ENCODE peak calls at places on chromosomes 3 and 15, in five cellular contexts. X, T, I, J and B are unnamed samples.

GRCh38 chr3:42270561-42270960 is 4.6 kb upstream of the CCK start:
- DNase-seq in I (no peak), X (no peak), J (no peak), T (no peak), B (no peak)

GRCh38 chr3:186965141-186965879 is 35.0 kb downstream of the ST6GAL1 start:
- DNase-seq in I (no peak), X (no peak), J (no peak), T (no peak), B (no peak)

GRCh38 chr3:107421170-107421792 is 44.0 kb downstream of the CCDC54 start:
- DNase-seq in T (peak; percentile 61), I (peak; percentile 37), J (no peak), X (no peak), B (no peak)

GRCh38 chr3:188153949-188154757 is at the start of gene LPP:
- DNase-seq in I (peak; percentile 86), J (peak; percentile 75), X (peak; percentile 87), T (peak; percentile 67), B (peak; percentile 15)

GRCh38 chr15:70185251-70185711 is 87.6 kb upstream of the TLE3 start:
- DNase-seq in X (no peak), I (no peak), T (no peak), J (no peak), B (no peak)

GRCh38 chr3:58585005-58585786 is 8.0 kb upstream of the FAM107A start:
- DNase-seq in X (peak; percentile 50), I (peak; percentile 83), J (peak; percentile 73), T (peak; percentile 69), B (peak; percentile 81)

GRCh38 chr3:38153986-38154608 is 11.2 kb upstream of the OXSR1 start:
- DNase-seq in X (no peak), T (no peak), I (peak; percentile 19), J (no peak), B (no peak)

GRCh38 chr15:100601158-100601557 is 826 bp downstream of the LINS1 start:
- DNase-seq in I (peak; percentile 7), T (peak; percentile 7), J (no peak), X (no peak), B (no peak)

GRCh38 chr3:99013077-99013476 is 111.6 kb upstream of the DCBLD2 start:
- DNase-seq in X (no peak), J (no peak), I (no peak), T (no peak), B (no peak)

GRCh38 chr15:40300771-40301170 is 7.0 kb downstream of the PLCB2 start:
- DNase-seq in I (no peak), J (no peak), T (no peak), X (no peak), B (no peak)

GRCh38 chr15:43329222-43329959 is 982 bp downstream of the LCMT2 start:
- DNase-seq in T (no peak), I (no peak), X (no peak), J (no peak), B (no peak)

GRCh38 chr3:10432156-10432845 is 73.1 kb downstream of the ATP2B2 start:
- DNase-seq in T (no peak), J (no peak), I (no peak), X (no peak), B (no peak)

GRCh38 chr3:183576487-183577107 is 21.1 kb upstream of the KLHL6 start:
- DNase-seq in J (no peak), I (no peak), X (no peak), T (no peak), B (peak; percentile 47)

GRCh38 chr3:64568895-64569509 is 118.8 kb downstream of the ADAMTS9 start:
- DNase-seq in I (no peak), T (peak; percentile 6), J (no peak), X (no peak), B (no peak)